ENCODE peak calls at places on chromosomes 13 and 19, in five cellular contexts. One of them, this sample, is unnamed.

GRCh38 chr19:31139871-31140505 is 209.2 kb downstream of the TSHZ3 start:
- DNase-seq in HepG2: no peak
- DNase-seq in GM12878: no peak
- DNase-seq in K562: no peak
- DNase-seq in SK-N-SH: no peak
- DNase-seq in this sample: no peak

GRCh38 chr19:50647879-50648615 is 1.2 kb upstream of the C19orf81 start:
- DNase-seq in HepG2: no peak
- DNase-seq in GM12878: peak
- DNase-seq in K562: no peak
- DNase-seq in SK-N-SH: no peak
- DNase-seq in this sample: no peak

GRCh38 chr13:114099191-114099590 is 33.2 kb downstream of the RASA3 start:
- DNase-seq in HepG2: peak
- DNase-seq in GM12878: no peak
- DNase-seq in K562: peak
- DNase-seq in SK-N-SH: peak
- DNase-seq in this sample: peak

GRCh38 chr13:52846567-52847321 is 1.7 kb downstream of the PCDH8 start:
- DNase-seq in HepG2: no peak
- DNase-seq in GM12878: no peak
- DNase-seq in K562: no peak
- DNase-seq in SK-N-SH: peak
- DNase-seq in this sample: no peak

GRCh38 chr19:16247353-16248182 is 49.9 kb downstream of the AP1M1 start:
- DNase-seq in HepG2: peak
- DNase-seq in GM12878: peak
- DNase-seq in K562: peak
- DNase-seq in SK-N-SH: peak
- DNase-seq in this sample: peak

GRCh38 chr13:45474584-45475454 is 10.1 kb downstream of the COG3 start:
- DNase-seq in HepG2: no peak
- DNase-seq in GM12878: no peak
- DNase-seq in K562: no peak
- DNase-seq in SK-N-SH: no peak
- DNase-seq in this sample: no peak

GRCh38 chr19:13350761-13351160 is 155.5 kb downstream of the CACNA1A start:
- DNase-seq in HepG2: no peak
- DNase-seq in GM12878: no peak
- DNase-seq in K562: no peak
- DNase-seq in SK-N-SH: no peak
- DNase-seq in this sample: no peak

GRCh38 chr19:41551711-41552110 is 24.3 kb upstream of the CEACAM21 start:
- DNase-seq in HepG2: no peak
- DNase-seq in GM12878: no peak
- DNase-seq in K562: no peak
- DNase-seq in SK-N-SH: no peak
- DNase-seq in this sample: no peak

GRCh38 chr19:41936961-41937360 is 8.7 kb upstream of the ERFL start:
- DNase-seq in HepG2: no peak
- DNase-seq in GM12878: no peak
- DNase-seq in K562: no peak
- DNase-seq in SK-N-SH: no peak
- DNase-seq in this sample: no peak

GRCh38 chr19:44777715-44778347 is at the start of gene CBLC:
- DNase-seq in HepG2: peak
- DNase-seq in GM12878: no peak
- DNase-seq in K562: peak
- DNase-seq in SK-N-SH: peak
- DNase-seq in this sample: no peak

GRCh38 chr13:24112791-24113190 is 47.7 kb upstream of the SPATA13 start:
- DNase-seq in HepG2: no peak
- DNase-seq in GM12878: no peak
- DNase-seq in K562: no peak
- DNase-seq in SK-N-SH: no peak
- DNase-seq in this sample: no peak

GRCh38 chr13:46679369-46680180 is 117.4 kb downstream of the ESD start:
- DNase-seq in HepG2: peak
- DNase-seq in GM12878: peak
- DNase-seq in K562: no peak
- DNase-seq in SK-N-SH: peak
- DNase-seq in this sample: no peak

GRCh38 chr19:41994521-41994971 is 516 bp upstream of the ATP1A3 start:
- DNase-seq in HepG2: no peak
- DNase-seq in GM12878: no peak
- DNase-seq in K562: no peak
- DNase-seq in SK-N-SH: peak
- DNase-seq in this sample: no peak

GRCh38 chr13:94703721-94704314 is 8.5 kb downstream of the SOX21 start:
- DNase-seq in HepG2: no peak
- DNase-seq in GM12878: no peak
- DNase-seq in K562: no peak
- DNase-seq in SK-N-SH: peak
- DNase-seq in this sample: no peak

GRCh38 chr19:17865364-17866311 is 5.9 kb downstream of the RPL18A start:
- DNase-seq in HepG2: no peak
- DNase-seq in GM12878: no peak
- DNase-seq in K562: peak
- DNase-seq in SK-N-SH: peak
- DNase-seq in this sample: no peak

GRCh38 chr19:54521860-54522513 is 19.4 kb downstream of the LAIR2 start:
- DNase-seq in HepG2: no peak
- DNase-seq in GM12878: no peak
- DNase-seq in K562: no peak
- DNase-seq in SK-N-SH: no peak
- DNase-seq in this sample: no peak

GRCh38 chr19:54518844-54519243 is 16.2 kb downstream of the LAIR2 start:
- DNase-seq in HepG2: peak
- DNase-seq in GM12878: peak
- DNase-seq in K562: peak
- DNase-seq in SK-N-SH: no peak
- DNase-seq in this sample: no peak

GRCh38 chr19:54517483-54517882 is 14.9 kb downstream of the LAIR2 start:
- DNase-seq in HepG2: peak
- DNase-seq in GM12878: no peak
- DNase-seq in K562: peak
- DNase-seq in SK-N-SH: no peak
- DNase-seq in this sample: peak

GRCh38 chr19:54523403-54523802 is 20.8 kb downstream of the LAIR2 start:
- DNase-seq in HepG2: no peak
- DNase-seq in GM12878: peak
- DNase-seq in K562: no peak
- DNase-seq in SK-N-SH: no peak
- DNase-seq in this sample: no peak

GRCh38 chr19:54521022-54521859 is 18.6 kb downstream of the LAIR2 start:
- DNase-seq in HepG2: no peak
- DNase-seq in GM12878: peak
- DNase-seq in K562: no peak
- DNase-seq in SK-N-SH: no peak
- DNase-seq in this sample: no peak
- TF ChIP-seq FOXM1 in HepG2: no peak
- TF ChIP-seq FOXM1 in GM12878: peak
- TF ChIP-seq FOXM1 in K562: no peak
- TF ChIP-seq FOXM1 in SK-N-SH: no peak
- TF ChIP-seq FOXM1 in this sample: no peak

GRCh38 chr19:1249990-1250298 is 1.6 kb downstream of the MIDN start:
- DNase-seq in HepG2: no peak
- DNase-seq in GM12878: no peak
- DNase-seq in K562: no peak
- DNase-seq in SK-N-SH: no peak
- DNase-seq in this sample: no peak

GRCh38 chr19:1251503-1252220 is 3.3 kb downstream of the MIDN start:
- DNase-seq in HepG2: peak
- DNase-seq in GM12878: no peak
- DNase-seq in K562: peak
- DNase-seq in SK-N-SH: peak
- DNase-seq in this sample: no peak

GRCh38 chr19:1252221-1252817 is 3.9 kb downstream of the MIDN start:
- DNase-seq in HepG2: no peak
- DNase-seq in GM12878: no peak
- DNase-seq in K562: peak
- DNase-seq in SK-N-SH: peak
- DNase-seq in this sample: no peak

GRCh38 chr19:1250374-1251232 is 2.2 kb downstream of the MIDN start:
- DNase-seq in HepG2: peak
- DNase-seq in GM12878: no peak
- DNase-seq in K562: peak
- DNase-seq in SK-N-SH: peak
- DNase-seq in this sample: peak

GRCh38 chr19:1251233-1251502 is 2.8 kb downstream of the MIDN start:
- DNase-seq in HepG2: peak
- DNase-seq in GM12878: no peak
- DNase-seq in K562: peak
- DNase-seq in SK-N-SH: peak
- DNase-seq in this sample: peak
- TF ChIP-seq FOXM1 in HepG2: no peak
- TF ChIP-seq FOXM1 in GM12878: no peak
- TF ChIP-seq FOXM1 in K562: no peak
- TF ChIP-seq FOXM1 in SK-N-SH: no peak
- TF ChIP-seq FOXM1 in this sample: no peak

GRCh38 chr13:79745141-79745540 is 264.2 kb downstream of the NDFIP2 start:
- DNase-seq in HepG2: no peak
- DNase-seq in GM12878: no peak
- DNase-seq in K562: no peak
- DNase-seq in SK-N-SH: peak
- DNase-seq in this sample: no peak

GRCh38 chr13:79749556-79749955 is 268.6 kb downstream of the NDFIP2 start:
- DNase-seq in HepG2: no peak
- DNase-seq in GM12878: no peak
- DNase-seq in K562: no peak
- DNase-seq in SK-N-SH: no peak
- DNase-seq in this sample: no peak

GRCh38 chr13:79749985-79750551 is 269.1 kb downstream of the NDFIP2 start:
- DNase-seq in HepG2: no peak
- DNase-seq in GM12878: no peak
- DNase-seq in K562: no peak
- DNase-seq in SK-N-SH: no peak
- DNase-seq in this sample: no peak
- TF ChIP-seq FOXM1 in HepG2: no peak
- TF ChIP-seq FOXM1 in GM12878: no peak
- TF ChIP-seq FOXM1 in K562: no peak
- TF ChIP-seq FOXM1 in SK-N-SH: no peak
- TF ChIP-seq FOXM1 in this sample: no peak

DNA sequence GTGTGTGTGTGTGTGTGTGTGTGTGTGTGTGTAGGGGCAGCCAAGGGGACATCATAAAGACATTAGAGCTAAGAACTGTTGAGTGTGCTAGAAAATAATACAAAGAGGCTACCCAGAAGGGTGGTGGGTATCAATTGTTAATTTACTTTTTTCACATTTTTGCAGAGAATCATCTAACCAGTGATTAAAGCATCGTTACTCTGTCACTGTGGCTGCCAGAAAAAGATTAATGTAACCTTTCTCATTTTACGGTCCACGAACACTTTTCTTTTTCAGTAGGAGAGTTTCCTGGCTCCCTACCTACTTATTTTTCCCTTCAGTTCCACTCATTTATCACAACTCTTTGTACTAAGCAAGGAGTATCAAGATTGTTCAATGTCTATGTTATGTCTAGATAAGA is 35.4 kb upstream of the SCEL start:
- DNase-seq in HepG2: no peak
- DNase-seq in GM12878: no peak
- DNase-seq in K562: no peak
- DNase-seq in SK-N-SH: no peak
- DNase-seq in this sample: no peak
- TF ChIP-seq FOXM1 in HepG2: no peak
- TF ChIP-seq FOXM1 in GM12878: no peak
- TF ChIP-seq FOXM1 in K562: no peak
- TF ChIP-seq FOXM1 in SK-N-SH: no peak
- TF ChIP-seq FOXM1 in this sample: no peak

GRCh38 chr19:38795549-38795948 is 6.5 kb downstream of the LGALS7B start:
- DNase-seq in HepG2: no peak
- DNase-seq in GM12878: no peak
- DNase-seq in K562: no peak
- DNase-seq in SK-N-SH: no peak
- DNase-seq in this sample: no peak

GRCh38 chr19:38800577-38801347 is 11.8 kb downstream of the LGALS7B start:
- DNase-seq in HepG2: no peak
- DNase-seq in GM12878: no peak
- DNase-seq in K562: no peak
- DNase-seq in SK-N-SH: no peak
- DNase-seq in this sample: no peak

GRCh38 chr19:38801359-38802095 is 11.2 kb downstream of the LGALS4 start:
- DNase-seq in HepG2: no peak
- DNase-seq in GM12878: no peak
- DNase-seq in K562: no peak
- DNase-seq in SK-N-SH: no peak
- DNase-seq in this sample: no peak

GRCh38 chr19:38796154-38796553 is 7.2 kb downstream of the LGALS7B start:
- DNase-seq in HepG2: no peak
- DNase-seq in GM12878: no peak
- DNase-seq in K562: no peak
- DNase-seq in SK-N-SH: no peak
- DNase-seq in this sample: no peak

DNA sequence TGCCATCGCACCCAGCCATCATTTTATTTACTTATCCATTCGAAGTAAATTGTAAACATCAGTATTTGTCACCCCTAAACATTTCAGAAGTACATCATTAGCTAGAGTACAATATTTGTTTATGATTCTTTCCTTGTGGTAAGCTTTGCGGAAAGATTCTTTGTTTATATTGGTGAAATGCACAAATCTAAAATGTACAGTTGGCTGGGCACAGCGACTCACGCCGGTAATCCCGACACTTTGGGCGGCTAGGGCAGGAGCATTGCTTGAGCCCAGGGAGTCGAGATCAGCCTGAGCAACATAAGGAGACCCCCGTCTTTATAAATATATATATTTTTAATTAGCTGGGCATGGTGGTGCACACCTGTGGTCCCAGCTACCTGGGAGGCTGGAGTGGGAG is 10.1 kb downstream of the LGALS7B start:
- DNase-seq in HepG2: no peak
- DNase-seq in GM12878: no peak
- DNase-seq in K562: no peak
- DNase-seq in SK-N-SH: no peak
- DNase-seq in this sample: no peak
- TF ChIP-seq FOXM1 in HepG2: no peak
- TF ChIP-seq FOXM1 in GM12878: no peak
- TF ChIP-seq FOXM1 in K562: no peak
- TF ChIP-seq FOXM1 in SK-N-SH: no peak
- TF ChIP-seq FOXM1 in this sample: no peak